ENCODE peak calls at places on chromosomes 11 and 22, in four cellular contexts. One of them, this sample, is unnamed.
A peak's percentile ranks its signal among the peaks of the same experiment; 100 is the strongest.

GRCh38 chr11:126459691-126460404 is 104.4 kb downstream of the ST3GAL4 start:
- DNase-seq in astrocyte: peak; percentile 38
- DNase-seq in fibroblast of lung: peak; percentile 40
- DNase-seq in breast epithelium: no peak
- DNase-seq in this sample: peak; percentile 55

GRCh38 chr22:23501708-23502107 is 78.4 kb downstream of the IGLL1 start:
- DNase-seq in astrocyte: no peak
- DNase-seq in fibroblast of lung: no peak
- DNase-seq in breast epithelium: no peak
- DNase-seq in this sample: peak; percentile 2

GRCh38 chr22:20968281-20968977 is 1.4 kb downstream of the AIFM3 start:
- DNase-seq in astrocyte: no peak
- DNase-seq in fibroblast of lung: no peak
- DNase-seq in breast epithelium: no peak
- DNase-seq in this sample: no peak

GRCh38 chr11:74141274-74141695 is 29.5 kb downstream of the C2CD3 start:
- DNase-seq in astrocyte: peak; percentile 80
- DNase-seq in fibroblast of lung: peak; percentile 83
- DNase-seq in breast epithelium: peak; percentile 50
- DNase-seq in this sample: peak; percentile 5

GRCh38 chr11:29612423-29612822 is 404.4 kb downstream of the KCNA4 start:
- DNase-seq in astrocyte: no peak
- DNase-seq in fibroblast of lung: no peak
- DNase-seq in breast epithelium: no peak
- DNase-seq in this sample: no peak

GRCh38 chr11:1772270-1773130 is 8.8 kb upstream of the CTSD start:
- DNase-seq in astrocyte: peak; percentile 89
- DNase-seq in fibroblast of lung: peak; percentile 94
- DNase-seq in breast epithelium: no peak
- DNase-seq in this sample: peak; percentile 86

GRCh38 chr22:32754413-32755041 is 47.0 kb upstream of the TIMP3 start:
- DNase-seq in astrocyte: peak; percentile 26
- DNase-seq in fibroblast of lung: peak; percentile 50
- DNase-seq in breast epithelium: no peak
- DNase-seq in this sample: peak; percentile 79

GRCh38 chr11:62449451-62449851 is 30.6 kb downstream of the SCGB1A1 start:
- DNase-seq in astrocyte: no peak
- DNase-seq in fibroblast of lung: no peak
- DNase-seq in breast epithelium: no peak
- DNase-seq in this sample: no peak

GRCh38 chr11:369336-370018 is at the start of gene B4GALNT4:
- DNase-seq in astrocyte: no peak
- DNase-seq in fibroblast of lung: peak; percentile 38
- DNase-seq in breast epithelium: no peak
- DNase-seq in this sample: peak; percentile 72

GRCh38 chr22:25745341-25746011 is 3.5 kb downstream of the MYO18B start:
- DNase-seq in astrocyte: peak; percentile 78
- DNase-seq in fibroblast of lung: peak; percentile 79
- DNase-seq in breast epithelium: no peak
- DNase-seq in this sample: no peak

GRCh38 chr22:49322231-49322630 is 505.4 kb downstream of the BRD1 start:
- DNase-seq in astrocyte: no peak
- DNase-seq in fibroblast of lung: no peak
- DNase-seq in breast epithelium: peak; percentile 1
- DNase-seq in this sample: no peak

GRCh38 chr11:35804446-35805040 is 139.3 kb upstream of the LDLRAD3 start:
- DNase-seq in astrocyte: no peak
- DNase-seq in fibroblast of lung: no peak
- DNase-seq in breast epithelium: no peak
- DNase-seq in this sample: no peak

GRCh38 chr22:46066691-46067090 is 83.6 kb upstream of the PPARA start:
- DNase-seq in astrocyte: peak; percentile 70
- DNase-seq in fibroblast of lung: peak; percentile 72
- DNase-seq in breast epithelium: peak; percentile 24
- DNase-seq in this sample: no peak

GRCh38 chr11:6598555-6598954 is 4.9 kb downstream of the RRP8 start:
- DNase-seq in astrocyte: no peak
- DNase-seq in fibroblast of lung: no peak
- DNase-seq in breast epithelium: no peak
- DNase-seq in this sample: peak; percentile 33

GRCh38 chr11:17714356-17714854 is 5.0 kb upstream of the MYOD1 start:
- DNase-seq in astrocyte: no peak
- DNase-seq in fibroblast of lung: no peak
- DNase-seq in breast epithelium: no peak
- DNase-seq in this sample: no peak

GRCh38 chr11:4044971-4045646 is 49.5 kb upstream of the RRM1 start:
- DNase-seq in astrocyte: no peak
- DNase-seq in fibroblast of lung: no peak
- DNase-seq in breast epithelium: peak; percentile 88
- DNase-seq in this sample: no peak

GRCh38 chr22:20808844-20809243 is 34.9 kb downstream of the SERPIND1 start:
- DNase-seq in astrocyte: no peak
- DNase-seq in fibroblast of lung: no peak
- DNase-seq in breast epithelium: no peak
- DNase-seq in this sample: no peak

GRCh38 chr11:66685276-66686099 is 7.8 kb upstream of the RBM4B start:
- DNase-seq in astrocyte: no peak
- DNase-seq in fibroblast of lung: no peak
- DNase-seq in breast epithelium: no peak
- DNase-seq in this sample: no peak

GRCh38 chr11:35623708-35624168 is 5.5 kb downstream of the FJX1 start:
- DNase-seq in astrocyte: peak; percentile 91
- DNase-seq in fibroblast of lung: peak; percentile 93
- DNase-seq in breast epithelium: no peak
- DNase-seq in this sample: peak; percentile 39

GRCh38 chr11:44593194-44593593 is 27.7 kb downstream of the CD82 start:
- DNase-seq in astrocyte: no peak
- DNase-seq in fibroblast of lung: no peak
- DNase-seq in breast epithelium: no peak
- DNase-seq in this sample: no peak

GRCh38 chr11:111633756-111634362 is 31.6 kb downstream of the SIK2 start:
- DNase-seq in astrocyte: peak; percentile 55
- DNase-seq in fibroblast of lung: peak; percentile 65
- DNase-seq in breast epithelium: no peak
- DNase-seq in this sample: no peak

GRCh38 chr11:9046376-9046775 is 42.6 kb upstream of the NRIP3 start:
- DNase-seq in astrocyte: no peak
- DNase-seq in fibroblast of lung: no peak
- DNase-seq in breast epithelium: no peak
- DNase-seq in this sample: no peak
- H3K9me3 ChIP-seq in astrocyte: no peaks in the 10 kb centered on the region
- H3K9me3 ChIP-seq in fibroblast of lung: no peaks in the 10 kb centered on the region
- H3K9me3 ChIP-seq in breast epithelium: no peaks in the 10 kb centered on the region
- H3K9me3 ChIP-seq in this sample: no peaks in the 10 kb centered on the region

GRCh38 chr11:21893468-21893867 is 299.4 kb upstream of the ANO5 start:
- DNase-seq in astrocyte: no peak
- DNase-seq in fibroblast of lung: no peak
- DNase-seq in breast epithelium: no peak
- DNase-seq in this sample: peak; percentile 8
- H3K4me3 ChIP-seq in astrocyte: no peak overlapping the region
- H3K4me3 ChIP-seq in fibroblast of lung: no peak overlapping the region
- H3K4me3 ChIP-seq in breast epithelium: no peak overlapping the region
- H3K4me3 ChIP-seq in this sample: no peak overlapping the region

DNA sequence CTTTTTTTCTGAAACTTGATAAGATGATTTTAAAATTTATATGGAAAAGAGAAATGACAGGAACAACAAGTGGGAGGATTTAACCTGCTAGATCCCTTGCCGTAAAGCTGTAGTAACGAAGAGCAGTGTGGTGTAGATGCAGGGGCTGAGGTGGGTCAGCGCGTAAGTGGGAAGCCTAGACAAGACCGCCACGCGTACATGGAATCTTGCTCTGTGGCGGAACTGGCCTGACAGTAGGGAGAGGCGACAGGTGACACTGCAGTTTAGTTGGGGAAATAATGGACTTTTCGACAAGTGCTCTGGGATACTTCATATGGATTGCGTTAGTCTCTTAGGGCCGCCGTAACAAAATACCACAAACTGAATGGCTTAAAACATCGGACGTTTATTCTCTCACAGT is 28.8 kb downstream of the TNRC6B start:
- DNase-seq in astrocyte: no peak
- DNase-seq in fibroblast of lung: no peak
- DNase-seq in breast epithelium: no peak
- DNase-seq in this sample: no peak
- H3K9me3 ChIP-seq in astrocyte: no peaks in the 10 kb centered on the region
- H3K9me3 ChIP-seq in fibroblast of lung: no peaks in the 10 kb centered on the region
- H3K9me3 ChIP-seq in breast epithelium: no peaks in the 10 kb centered on the region
- H3K9me3 ChIP-seq in this sample: no peaks in the 10 kb centered on the region

GRCh38 chr11:72584293-72584921 is 89.8 kb downstream of the PDE2A start:
- DNase-seq in astrocyte: no peak
- DNase-seq in fibroblast of lung: peak; percentile 13
- DNase-seq in breast epithelium: no peak
- DNase-seq in this sample: no peak
- H3K4me3 ChIP-seq in astrocyte: no peak overlapping the region
- H3K4me3 ChIP-seq in fibroblast of lung: no peak overlapping the region
- H3K4me3 ChIP-seq in breast epithelium: peak overlapping the region; percentile 58
- H3K4me3 ChIP-seq in this sample: no peak overlapping the region

GRCh38 chr11:57240007-57240406 is 3.0 kb upstream of the APLNR start:
- DNase-seq in astrocyte: no peak
- DNase-seq in fibroblast of lung: no peak
- DNase-seq in breast epithelium: peak; percentile 37
- DNase-seq in this sample: no peak
- H3K9me3 ChIP-seq in astrocyte: no peaks in the 10 kb centered on the region
- H3K9me3 ChIP-seq in fibroblast of lung: no peaks in the 10 kb centered on the region
- H3K9me3 ChIP-seq in breast epithelium: no peaks in the 10 kb centered on the region
- H3K9me3 ChIP-seq in this sample: no peaks in the 10 kb centered on the region

GRCh38 chr11:119481667-119482400 is 58.9 kb upstream of the THY1 start:
- DNase-seq in astrocyte: no peak
- DNase-seq in fibroblast of lung: no peak
- DNase-seq in breast epithelium: peak; percentile 17
- DNase-seq in this sample: no peak
- H3K4me3 ChIP-seq in astrocyte: no peak overlapping the region
- H3K4me3 ChIP-seq in fibroblast of lung: no peak overlapping the region
- H3K4me3 ChIP-seq in breast epithelium: peak overlapping the region; percentile 39
- H3K4me3 ChIP-seq in this sample: no peak overlapping the region

This sample was measured in hepatocyte.